ENCODE peak calls at places on chromosomes 13 and 19, in five cellular contexts. One of them, this sample, is unnamed.

GRCh38 chr19:29266001-29266400 is 53.0 kb upstream of the UQCRFS1 start:
- DNase-seq in RWPE1: no peak
- DNase-seq in IMR-90: no peak
- DNase-seq in stimulated activated CD4-positive, alpha-beta T cell treated with anti-CD3 and anti-CD28 coated beads, Interleukin-2, amount 100 ng/mL, for 24 hours: no peak
- DNase-seq in activated CD4-positive, alpha-beta memory T cell treated with anti-CD3 and anti-CD28 coated beads, Interleukin-2, amount 10 ng/mL, durations not matched to agents 7 days and 5 days: no peak
- DNase-seq in this sample: no peak

GRCh38 chr13:72804301-72804700 is 22.4 kb downstream of the PIBF1 start:
- DNase-seq in RWPE1: no peak
- DNase-seq in IMR-90: no peak
- DNase-seq in stimulated activated CD4-positive, alpha-beta T cell treated with anti-CD3 and anti-CD28 coated beads, Interleukin-2, amount 100 ng/mL, for 24 hours: no peak
- DNase-seq in activated CD4-positive, alpha-beta memory T cell treated with anti-CD3 and anti-CD28 coated beads, Interleukin-2, amount 10 ng/mL, durations not matched to agents 7 days and 5 days: no peak
- DNase-seq in this sample: no peak

GRCh38 chr19:39339636-39340035 is 2.6 kb upstream of the SAMD4B start:
- DNase-seq in RWPE1: no peak
- DNase-seq in IMR-90: no peak
- DNase-seq in stimulated activated CD4-positive, alpha-beta T cell treated with anti-CD3 and anti-CD28 coated beads, Interleukin-2, amount 100 ng/mL, for 24 hours: no peak
- DNase-seq in activated CD4-positive, alpha-beta memory T cell treated with anti-CD3 and anti-CD28 coated beads, Interleukin-2, amount 10 ng/mL, durations not matched to agents 7 days and 5 days: no peak
- DNase-seq in this sample: no peak

GRCh38 chr19:4028334-4029246 is 21.1 kb downstream of the PIAS4 start:
- DNase-seq in RWPE1: no peak
- DNase-seq in IMR-90: no peak
- DNase-seq in stimulated activated CD4-positive, alpha-beta T cell treated with anti-CD3 and anti-CD28 coated beads, Interleukin-2, amount 100 ng/mL, for 24 hours: no peak
- DNase-seq in activated CD4-positive, alpha-beta memory T cell treated with anti-CD3 and anti-CD28 coated beads, Interleukin-2, amount 10 ng/mL, durations not matched to agents 7 days and 5 days: no peak
- DNase-seq in this sample: peak

GRCh38 chr19:18194554-18195238 is 1.7 kb downstream of the MPV17L2 start:
- DNase-seq in RWPE1: peak
- DNase-seq in IMR-90: peak
- DNase-seq in stimulated activated CD4-positive, alpha-beta T cell treated with anti-CD3 and anti-CD28 coated beads, Interleukin-2, amount 100 ng/mL, for 24 hours: peak
- DNase-seq in activated CD4-positive, alpha-beta memory T cell treated with anti-CD3 and anti-CD28 coated beads, Interleukin-2, amount 10 ng/mL, durations not matched to agents 7 days and 5 days: peak
- DNase-seq in this sample: no peak

GRCh38 chr19:7850429-7850819 is 20.4 kb downstream of the EVI5L start:
- DNase-seq in RWPE1: no peak
- DNase-seq in IMR-90: peak
- DNase-seq in stimulated activated CD4-positive, alpha-beta T cell treated with anti-CD3 and anti-CD28 coated beads, Interleukin-2, amount 100 ng/mL, for 24 hours: no peak
- DNase-seq in activated CD4-positive, alpha-beta memory T cell treated with anti-CD3 and anti-CD28 coated beads, Interleukin-2, amount 10 ng/mL, durations not matched to agents 7 days and 5 days: no peak
- DNase-seq in this sample: peak

GRCh38 chr19:51565583-51565982 is 5.5 kb upstream of the ZNF175 start:
- DNase-seq in RWPE1: no peak
- DNase-seq in IMR-90: no peak
- DNase-seq in stimulated activated CD4-positive, alpha-beta T cell treated with anti-CD3 and anti-CD28 coated beads, Interleukin-2, amount 100 ng/mL, for 24 hours: no peak
- DNase-seq in activated CD4-positive, alpha-beta memory T cell treated with anti-CD3 and anti-CD28 coated beads, Interleukin-2, amount 10 ng/mL, durations not matched to agents 7 days and 5 days: no peak
- DNase-seq in this sample: no peak

GRCh38 chr19:3644351-3645066 is 17.9 kb upstream of the CACTIN start:
- DNase-seq in RWPE1: no peak
- DNase-seq in IMR-90: peak
- DNase-seq in stimulated activated CD4-positive, alpha-beta T cell treated with anti-CD3 and anti-CD28 coated beads, Interleukin-2, amount 100 ng/mL, for 24 hours: no peak
- DNase-seq in activated CD4-positive, alpha-beta memory T cell treated with anti-CD3 and anti-CD28 coated beads, Interleukin-2, amount 10 ng/mL, durations not matched to agents 7 days and 5 days: no peak
- DNase-seq in this sample: no peak

GRCh38 chr13:94233401-94233800 is 246.1 kb downstream of the DCT start:
- DNase-seq in RWPE1: peak
- DNase-seq in IMR-90: peak
- DNase-seq in stimulated activated CD4-positive, alpha-beta T cell treated with anti-CD3 and anti-CD28 coated beads, Interleukin-2, amount 100 ng/mL, for 24 hours: no peak
- DNase-seq in activated CD4-positive, alpha-beta memory T cell treated with anti-CD3 and anti-CD28 coated beads, Interleukin-2, amount 10 ng/mL, durations not matched to agents 7 days and 5 days: no peak
- DNase-seq in this sample: no peak

GRCh38 chr13:41700790-41701310 is 243.5 kb downstream of the RGCC start:
- DNase-seq in RWPE1: peak
- DNase-seq in IMR-90: peak
- DNase-seq in stimulated activated CD4-positive, alpha-beta T cell treated with anti-CD3 and anti-CD28 coated beads, Interleukin-2, amount 100 ng/mL, for 24 hours: no peak
- DNase-seq in activated CD4-positive, alpha-beta memory T cell treated with anti-CD3 and anti-CD28 coated beads, Interleukin-2, amount 10 ng/mL, durations not matched to agents 7 days and 5 days: no peak
- DNase-seq in this sample: no peak

GRCh38 chr19:46495789-46496099 is at the start of gene PNMA8B:
- DNase-seq in RWPE1: peak
- DNase-seq in IMR-90: peak
- DNase-seq in stimulated activated CD4-positive, alpha-beta T cell treated with anti-CD3 and anti-CD28 coated beads, Interleukin-2, amount 100 ng/mL, for 24 hours: peak
- DNase-seq in activated CD4-positive, alpha-beta memory T cell treated with anti-CD3 and anti-CD28 coated beads, Interleukin-2, amount 10 ng/mL, durations not matched to agents 7 days and 5 days: no peak
- DNase-seq in this sample: no peak

GRCh38 chr19:45771331-45771933 is 2.4 kb upstream of the SIX5 start:
- DNase-seq in RWPE1: no peak
- DNase-seq in IMR-90: no peak
- DNase-seq in stimulated activated CD4-positive, alpha-beta T cell treated with anti-CD3 and anti-CD28 coated beads, Interleukin-2, amount 100 ng/mL, for 24 hours: no peak
- DNase-seq in activated CD4-positive, alpha-beta memory T cell treated with anti-CD3 and anti-CD28 coated beads, Interleukin-2, amount 10 ng/mL, durations not matched to agents 7 days and 5 days: no peak
- DNase-seq in this sample: no peak

GRCh38 chr19:38433268-38433733 is at the start of gene RYR1:
- DNase-seq in RWPE1: peak
- DNase-seq in IMR-90: no peak
- DNase-seq in stimulated activated CD4-positive, alpha-beta T cell treated with anti-CD3 and anti-CD28 coated beads, Interleukin-2, amount 100 ng/mL, for 24 hours: peak
- DNase-seq in activated CD4-positive, alpha-beta memory T cell treated with anti-CD3 and anti-CD28 coated beads, Interleukin-2, amount 10 ng/mL, durations not matched to agents 7 days and 5 days: peak
- DNase-seq in this sample: no peak

GRCh38 chr13:24997367-24997967 is 98.5 kb upstream of the PABPC3 start:
- DNase-seq in RWPE1: peak
- DNase-seq in IMR-90: peak
- DNase-seq in stimulated activated CD4-positive, alpha-beta T cell treated with anti-CD3 and anti-CD28 coated beads, Interleukin-2, amount 100 ng/mL, for 24 hours: no peak
- DNase-seq in activated CD4-positive, alpha-beta memory T cell treated with anti-CD3 and anti-CD28 coated beads, Interleukin-2, amount 10 ng/mL, durations not matched to agents 7 days and 5 days: no peak
- DNase-seq in this sample: no peak

GRCh38 chr19:38733493-38734175 is 10.6 kb downstream of the CAPN12 start:
- DNase-seq in RWPE1: no peak
- DNase-seq in IMR-90: no peak
- DNase-seq in stimulated activated CD4-positive, alpha-beta T cell treated with anti-CD3 and anti-CD28 coated beads, Interleukin-2, amount 100 ng/mL, for 24 hours: no peak
- DNase-seq in activated CD4-positive, alpha-beta memory T cell treated with anti-CD3 and anti-CD28 coated beads, Interleukin-2, amount 10 ng/mL, durations not matched to agents 7 days and 5 days: peak
- DNase-seq in this sample: no peak

GRCh38 chr19:32012206-32012605 is 333.2 kb upstream of the ZNF507 start:
- DNase-seq in RWPE1: no peak
- DNase-seq in IMR-90: no peak
- DNase-seq in stimulated activated CD4-positive, alpha-beta T cell treated with anti-CD3 and anti-CD28 coated beads, Interleukin-2, amount 100 ng/mL, for 24 hours: no peak
- DNase-seq in activated CD4-positive, alpha-beta memory T cell treated with anti-CD3 and anti-CD28 coated beads, Interleukin-2, amount 10 ng/mL, durations not matched to agents 7 days and 5 days: no peak
- DNase-seq in this sample: no peak

GRCh38 chr19:39212377-39212742 is 8.3 kb upstream of the SYCN start:
- DNase-seq in RWPE1: no peak
- DNase-seq in IMR-90: no peak
- DNase-seq in stimulated activated CD4-positive, alpha-beta T cell treated with anti-CD3 and anti-CD28 coated beads, Interleukin-2, amount 100 ng/mL, for 24 hours: peak
- DNase-seq in activated CD4-positive, alpha-beta memory T cell treated with anti-CD3 and anti-CD28 coated beads, Interleukin-2, amount 10 ng/mL, durations not matched to agents 7 days and 5 days: peak
- DNase-seq in this sample: no peak

GRCh38 chr19:46697142-46697960 is 19.6 kb downstream of the PRKD2 start:
- DNase-seq in RWPE1: no peak
- DNase-seq in IMR-90: peak
- DNase-seq in stimulated activated CD4-positive, alpha-beta T cell treated with anti-CD3 and anti-CD28 coated beads, Interleukin-2, amount 100 ng/mL, for 24 hours: peak
- DNase-seq in activated CD4-positive, alpha-beta memory T cell treated with anti-CD3 and anti-CD28 coated beads, Interleukin-2, amount 10 ng/mL, durations not matched to agents 7 days and 5 days: peak
- DNase-seq in this sample: no peak

This sample was measured in chondrocyte.